ENCODE peak calls at places on chromosome 15, in eight cellular contexts. F, J, I, E, C, W, T and V are unnamed samples. For H3K4me1 and H3K36me3, the result is how much of the 10 kb centered on the place peaks cover.

GRCh38 chr15:63752075-63752684 is 81.6 kb downstream of the HERC1 start:
- DNase-seq in F (no peak), J (peak), I (no peak), E (no peak), C (no peak), W (no peak), T (peak), V (no peak)

GRCh38 chr15:89704411-89704810 is 13.8 kb downstream of the WDR93 start:
- DNase-seq in F (no peak), J (no peak), I (no peak), E (no peak), C (no peak), W (no peak), T (no peak), V (no peak)

GRCh38 chr15:99104788-99105515 is at the start of gene SYNM:
- DNase-seq in F (peak), J (no peak), I (peak), E (no peak), C (peak), W (peak), T (peak), V (no peak)

GRCh38 chr15:89647191-89647851 is 7.9 kb downstream of the KIF7 start:
- DNase-seq in F (no peak), J (peak), I (peak), E (peak), C (peak), W (peak), T (peak), V (peak)

GRCh38 chr15:41944313-41944940 is 27.9 kb downstream of the EHD4 start:
- DNase-seq in F (no peak), J (no peak), I (no peak), E (no peak), C (peak), W (peak), T (no peak), V (no peak)

GRCh38 chr15:50166216-50166615 is 15.8 kb upstream of the SLC27A2 start:
- DNase-seq in F (no peak), J (peak), I (no peak), E (no peak), C (no peak), W (no peak), T (no peak), V (no peak)

GRCh38 chr15:74194572-74195559 is 7.7 kb downstream of the STRA6 start:
- DNase-seq in F (no peak), J (no peak), I (no peak), E (no peak), C (no peak), W (no peak), T (no peak), V (no peak)

GRCh38 chr15:76345880-76346665 is 9.5 kb downstream of the ISL2 start:
- DNase-seq in F (no peak), J (no peak), I (no peak), E (no peak), C (no peak), W (no peak), T (no peak), V (no peak)

GRCh38 chr15:81336568-81336967 is 12.6 kb upstream of the STARD5 start:
- DNase-seq in F (no peak), J (peak), I (no peak), E (peak), C (no peak), W (no peak), T (peak), V (no peak)

GRCh38 chr15:28110416-28110975 is 11.4 kb upstream of the OCA2 start:
- DNase-seq in F (peak), J (no peak), I (no peak), E (no peak), C (no peak), W (no peak), T (no peak), V (no peak)

GRCh38 chr15:101492752-101493692 is 3.5 kb upstream of the PCSK6 start:
- DNase-seq in F (no peak), J (no peak), I (no peak), E (no peak), C (no peak), W (no peak), T (no peak), V (peak)

GRCh38 chr15:85006655-85007054 is 25.0 kb downstream of the PDE8A start:
- DNase-seq in F (no peak), J (no peak), I (no peak), E (no peak), C (no peak), W (no peak), T (no peak), V (no peak)

GRCh38 chr15:85009435-85009834 is 27.8 kb downstream of the PDE8A start:
- DNase-seq in F (no peak), J (no peak), I (no peak), E (no peak), C (no peak), W (no peak), T (no peak), V (no peak)

GRCh38 chr15:85008474-85009260 is 27.0 kb downstream of the PDE8A start:
- DNase-seq in F (no peak), J (no peak), I (no peak), E (no peak), C (no peak), W (no peak), T (no peak), V (no peak)

GRCh38 chr15:85006201-85006600 is 24.5 kb downstream of the PDE8A start:
- DNase-seq in F (no peak), J (no peak), I (peak), E (no peak), C (no peak), W (no peak), T (no peak), V (no peak)

GRCh38 chr15:85007741-85008140 is 26.1 kb downstream of the PDE8A start:
- DNase-seq in F (no peak), J (no peak), I (no peak), E (no peak), C (no peak), W (no peak), T (no peak), V (no peak)
- H3K4me1 ChIP-seq in F (half or more), J (under half), I (half or more), E (under half), C (half or more), W (under half), T (under half), V (under half)

GRCh38 chr15:59165726-59166125 is 40.9 kb upstream of the LDHAL6B start:
- DNase-seq in F (no peak), J (no peak), I (no peak), E (no peak), C (no peak), W (no peak), T (no peak), V (peak)
- H3K36me3 ChIP-seq in F (under half), J (under half), I (under half), E (under half), C (under half), W (under half), T (under half), V (half or more)

DNA sequence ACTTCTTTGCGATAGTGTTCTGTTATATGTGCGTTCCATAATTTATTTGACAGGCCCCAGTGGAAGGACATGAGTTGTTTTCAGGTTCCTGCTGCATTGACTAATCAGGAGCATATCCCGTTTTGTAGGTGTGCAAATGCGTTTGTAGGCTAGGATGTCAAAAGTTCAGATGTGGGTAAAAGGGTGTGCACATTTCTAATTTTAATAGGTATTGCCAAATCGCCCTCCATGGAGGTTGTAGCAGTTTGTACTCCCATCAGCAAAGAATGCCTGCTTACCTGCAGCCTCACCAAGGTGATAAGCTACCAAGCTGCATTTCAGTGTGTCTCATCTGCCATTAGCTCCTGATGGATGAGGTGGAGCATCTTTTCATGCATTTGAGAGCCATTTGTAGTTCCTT is 36.3 kb downstream of the KLF13 start:
- DNase-seq in F (no peak), J (no peak), I (no peak), E (no peak), C (no peak), W (no peak), T (no peak), V (no peak)
- H3K4me3 ChIP-seq in F (no peak), J (no peak), I (no peak), E (peak), C (no peak), W (no peak), T (peak), V (no peak)

GRCh38 chr15:52559583-52559982 is 9.2 kb downstream of the ARPP19 start:
- DNase-seq in F (no peak), J (no peak), I (no peak), E (no peak), C (no peak), W (no peak), T (no peak), V (no peak)
- H3K4me1 ChIP-seq in F (half or more), J (half or more), I (under half), E (under half), C (half or more), W (under half), T (under half), V (half or more)

DNA sequence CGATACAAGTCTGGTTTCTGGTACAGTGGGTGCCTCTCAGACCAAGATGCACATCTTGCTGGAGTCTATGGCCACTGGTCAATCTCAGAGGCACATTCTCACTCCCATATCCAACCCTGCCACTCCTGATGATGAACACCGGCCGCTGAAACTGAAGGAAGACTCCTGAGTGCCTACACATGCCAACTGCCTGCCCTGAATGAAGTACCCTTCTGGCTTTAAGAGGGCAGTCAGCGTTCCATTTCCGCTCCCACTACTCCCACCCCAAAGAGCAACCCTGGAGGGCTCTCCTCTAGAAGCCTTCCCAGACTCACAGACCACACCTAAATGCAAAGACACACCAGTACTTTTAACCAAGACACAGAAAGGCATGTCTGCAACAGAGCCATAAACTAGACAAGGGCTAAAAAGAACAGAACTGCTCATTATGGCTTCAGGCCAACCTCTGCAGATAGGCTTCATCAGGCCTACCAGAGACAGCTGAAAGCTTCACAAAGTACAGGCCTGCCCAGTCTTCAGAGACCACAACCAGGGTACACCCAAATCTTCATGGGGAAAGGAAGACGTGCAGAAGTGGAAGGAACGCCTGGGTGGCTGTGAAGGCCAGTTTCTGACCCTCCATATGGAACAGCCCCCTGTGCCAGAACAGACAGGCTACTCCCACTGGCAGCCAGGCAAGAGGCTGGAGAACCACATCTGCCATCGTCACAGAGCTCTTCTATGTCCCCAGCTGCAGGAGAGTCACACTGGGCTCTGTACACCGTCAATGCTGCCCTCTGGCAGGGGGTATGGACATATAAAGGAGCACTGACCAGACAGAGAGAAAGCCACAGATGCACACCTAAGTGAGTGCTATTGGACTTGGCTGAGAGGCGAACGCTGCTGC is 14.2 kb downstream of the ANP32A start:
- DNase-seq in F (no peak), J (no peak), I (no peak), E (no peak), C (no peak), W (no peak), T (no peak), V (peak)
- H3K36me3 ChIP-seq in F (under half), J (under half), I (under half), E (under half), C (under half), W (under half), T (under half), V (under half)

DNA sequence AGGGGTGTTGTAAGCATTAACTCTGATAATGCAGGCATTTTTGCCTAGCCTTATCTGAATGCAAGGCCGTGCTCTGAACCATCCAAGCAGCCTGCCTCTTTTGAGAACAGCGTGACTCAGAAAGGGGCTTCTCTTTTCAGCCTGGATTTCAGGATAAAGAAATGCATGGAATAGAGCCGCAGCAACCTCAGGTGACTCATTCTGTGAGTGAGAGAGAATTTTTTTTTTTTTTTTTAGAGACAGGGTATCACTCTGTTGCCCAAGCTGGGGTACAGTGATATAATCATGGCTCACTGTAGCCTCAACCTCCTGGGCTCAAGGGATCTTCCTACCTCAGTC is 20.6 kb upstream of the PDE8A start:
- DNase-seq in F (no peak), J (no peak), I (no peak), E (no peak), C (no peak), W (no peak), T (no peak), V (no peak)
- H3K4me3 ChIP-seq in F (no peak), J (no peak), I (no peak), E (no peak), C (no peak), W (no peak), T (no peak), V (no peak)